ENCODE peak calls at places on chromosomes 1 and 21, in seven cellular contexts. X, N, Q, Y, C, F and G are unnamed samples.

GRCh38 chr1:156712626-156713025 is 7.2 kb upstream of the CRABP2 start:
- DNase-seq in N (peak), Q (no peak), X (no peak), C (no peak), F (no peak), Y (no peak), G (no peak)

GRCh38 chr1:46487818-46488218 is 1.8 kb upstream of the DMBX1 start:
- DNase-seq in F (peak), N (no peak), Y (no peak), Q (peak), C (peak), X (no peak), G (no peak)

GRCh38 chr1:204621391-204621790 is 64.1 kb downstream of the LRRN2 start:
- DNase-seq in N (no peak), Q (no peak), X (no peak), Y (no peak), F (no peak), C (no peak), G (no peak)

GRCh38 chr1:23446644-23447310 is 22.2 kb upstream of the TCEA3 start:
- DNase-seq in C (no peak), Q (no peak), F (no peak), N (peak), Y (no peak), X (no peak), G (no peak)

GRCh38 chr1:200258447-200259375 is 151.1 kb downstream of the ZNF281 start:
- DNase-seq in Q (no peak), F (no peak), X (no peak), Y (peak), N (no peak), C (peak), G (peak)

GRCh38 chr1:110893908-110894490 is 21.1 kb downstream of the CD53 start:
- DNase-seq in F (no peak), C (no peak), N (no peak), Y (no peak), Q (no peak), X (no peak), G (no peak)

GRCh38 chr1:98723574-98723973 is 62.1 kb downstream of the SNX7 start:
- DNase-seq in F (no peak), N (no peak), Q (no peak), C (no peak), X (no peak), Y (no peak), G (no peak)

GRCh38 chr1:24714859-24715520 is 30.3 kb upstream of the CLIC4 start:
- DNase-seq in N (no peak), Q (no peak), C (no peak), X (no peak), Y (peak), F (no peak), G (no peak)

GRCh38 chr1:228318823-228319241 is 87.8 kb downstream of the TRIM11 start:
- DNase-seq in X (no peak), N (no peak), F (no peak), Q (no peak), Y (no peak), C (no peak), G (no peak)

GRCh38 chr1:62052946-62053345 is 141.7 kb upstream of the L1TD1 start:
- DNase-seq in Y (no peak), Q (no peak), X (no peak), N (peak), F (no peak), C (no peak), G (no peak)

GRCh38 chr1:182615468-182616129 is 11.4 kb upstream of the RGS16 start:
- DNase-seq in Q (no peak), X (peak), C (peak), Y (no peak), F (no peak), N (no peak), G (peak)

GRCh38 chr1:27785763-27786162 is 12.7 kb downstream of the STX12 start:
- DNase-seq in N (peak), F (no peak), Q (no peak), C (peak), Y (peak), X (no peak), G (peak)

GRCh38 chr1:26469558-26469957 is 2.7 kb upstream of the HMGN2 start:
- DNase-seq in Y (no peak), F (no peak), N (no peak), Q (no peak), C (no peak), X (no peak), G (no peak)

GRCh38 chr1:36137226-36137625 is 12.1 kb downstream of the TRAPPC3 start:
- DNase-seq in Y (no peak), N (no peak), Q (no peak), C (no peak), F (no peak), X (no peak), G (no peak)

GRCh38 chr1:64396817-64397216 is 73.1 kb upstream of the CACHD1 start:
- DNase-seq in C (peak), X (no peak), Y (no peak), N (no peak), F (no peak), Q (peak), G (no peak)

GRCh38 chr1:18883636-18884418 is 18.5 kb downstream of the ALDH4A1 start:
- DNase-seq in X (peak), Y (peak), N (peak), Q (peak), F (peak), C (peak), G (peak)

GRCh38 chr1:57468661-57469523 is 45.0 kb upstream of the DAB1 start:
- DNase-seq in N (no peak), X (no peak), C (peak), F (no peak), Y (peak), Q (no peak), G (no peak)

GRCh38 chr1:205541161-205541886 is 36.9 kb downstream of the CDK18 start:
- DNase-seq in X (no peak), Q (no peak), F (peak), C (no peak), Y (no peak), N (no peak), G (no peak)

GRCh38 chr1:44714944-44715571 is 15.9 kb downstream of the RNU5D-1 start:
- DNase-seq in Q (peak), Y (peak), X (peak), N (peak), C (peak), F (peak), G (peak)

GRCh38 chr1:236762410-236762809 is 32.7 kb upstream of the MTR start:
- DNase-seq in N (no peak), Q (no peak), F (no peak), Y (no peak), C (no peak), X (no peak), G (no peak)

GRCh38 chr1:11388617-11389016 is 90.3 kb upstream of the DISP3 start:
- DNase-seq in F (no peak), Y (no peak), C (no peak), Q (peak), N (no peak), X (no peak), G (no peak)

GRCh38 chr1:79193211-79194079 is 186.9 kb upstream of the ADGRL4 start:
- DNase-seq in N (peak), F (peak), Y (peak), C (peak), X (peak), Q (peak), G (peak)

GRCh38 chr1:11746795-11747487 is 11.0 kb downstream of the AGTRAP start:
- DNase-seq in Q (no peak), F (no peak), Y (no peak), X (no peak), C (no peak), N (no peak), G (no peak)

GRCh38 chr1:12339861-12340557 is 110.2 kb downstream of the VPS13D start:
- DNase-seq in N (no peak), Y (no peak), X (no peak), Q (no peak), C (no peak), F (no peak), G (no peak)

GRCh38 chr1:205348559-205349477 is 7.9 kb downstream of the KLHDC8A start:
- DNase-seq in Q (no peak), Y (no peak), N (no peak), X (no peak), C (peak), F (no peak), G (no peak)

GRCh38 chr1:83901547-83902155 is 97.3 kb downstream of the TTLL7 start:
- DNase-seq in C (no peak), Q (no peak), F (no peak), X (no peak), Y (peak), N (no peak), G (peak)

GRCh38 chr21:34345091-34345871 is 18.5 kb upstream of the KCNE2 start:
- DNase-seq in F (no peak), Q (no peak), Y (peak), X (no peak), N (no peak), C (no peak), G (peak)

GRCh38 chr1:53066941-53067738 is 5.1 kb downstream of the PODN start:
- DNase-seq in X (no peak), Q (no peak), Y (no peak), N (no peak), F (no peak), C (no peak), G (no peak)

GRCh38 chr1:35533596-35533995 is 23.6 kb downstream of the KIAA0319L start:
- DNase-seq in N (no peak), Y (no peak), C (peak), Q (no peak), X (no peak), F (no peak), G (no peak)

GRCh38 chr1:57474097-57474750 is 50.4 kb upstream of the DAB1 start:
- DNase-seq in Y (peak), Q (no peak), F (no peak), X (no peak), N (no peak), C (no peak), G (peak)

GRCh38 chr1:81044708-81045107 is 756.0 kb upstream of the ADGRL2 start:
- DNase-seq in Y (peak), C (peak), N (no peak), F (no peak), X (no peak), Q (no peak), G (no peak)

GRCh38 chr1:37387854-37388253 is 86.5 kb upstream of the ZC3H12A start:
- DNase-seq in C (no peak), X (no peak), F (no peak), Y (no peak), Q (no peak), N (no peak), G (no peak)

GRCh38 chr1:4072754-4073153 is 172.7 kb upstream of the C1orf174 start:
- DNase-seq in X (no peak), C (no peak), F (no peak), Q (no peak), N (no peak), Y (no peak), G (no peak)

GRCh38 chr1:62438163-62438562 is 1.3 kb downstream of the USP1 start:
- DNase-seq in N (no peak), C (peak), Y (no peak), Q (no peak), F (no peak), X (no peak), G (peak)

GRCh38 chr1:55213885-55214213 is 1.3 kb downstream of the USP24 start:
- DNase-seq in Y (no peak), X (no peak), C (no peak), N (no peak), F (peak), Q (peak), G (no peak)

GRCh38 chr1:236206548-236206947 is 64.2 kb downstream of the GPR137B start:
- DNase-seq in Q (peak), F (peak), N (no peak), X (peak), C (peak), Y (no peak), G (no peak)

GRCh38 chr1:225996946-225997545 is 2.1 kb downstream of the SDE2 start:
- DNase-seq in Y (peak), N (no peak), X (no peak), Q (no peak), F (no peak), C (no peak), G (peak)

GRCh38 chr1:177315270-177315669 is 144.5 kb downstream of the BRINP2 start:
- DNase-seq in Y (no peak), N (no peak), Q (no peak), X (no peak), C (no peak), F (no peak), G (no peak)

DNA sequence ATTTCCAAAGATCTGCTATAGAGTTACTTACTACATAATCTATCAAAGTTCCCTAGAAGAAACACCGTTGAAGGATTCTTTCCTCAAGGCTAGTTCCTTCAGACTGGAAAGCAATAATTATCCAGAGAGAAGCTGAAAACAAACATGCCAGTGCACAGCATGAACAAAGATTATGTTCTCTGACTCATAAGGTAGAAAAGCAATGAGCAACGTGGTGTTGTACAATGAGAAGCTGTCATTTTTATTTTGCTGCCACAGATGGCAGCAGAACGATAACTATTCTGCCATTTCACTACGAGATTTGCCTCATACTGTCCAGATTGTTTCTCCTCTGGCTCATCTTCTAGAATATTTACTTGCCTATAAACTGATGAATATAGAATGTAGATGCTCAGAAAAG is 10.7 kb downstream of the EXTL2 start:
- DNase-seq in F (no peak), X (no peak), C (no peak), Q (no peak), N (peak), Y (peak), G (peak)
- H3K27ac ChIP-seq in F (no peak), X (no peak), C (no peak), Q (no peak), N (no peak), Y (no peak), G (no peak)

GRCh38 chr1:197144570-197145325 is 1.7 kb downstream of the ASPM start:
- DNase-seq in X (no peak), N (no peak), C (peak), F (no peak), Q (no peak), Y (peak), G (peak)

GRCh38 chr1:197139169-197139568 is 7.3 kb downstream of the ASPM start:
- DNase-seq in N (no peak), F (no peak), C (no peak), Q (no peak), X (no peak), Y (no peak), G (no peak)

GRCh38 chr1:197141556-197141955 is 4.9 kb downstream of the ASPM start:
- DNase-seq in Y (no peak), C (no peak), Q (no peak), X (no peak), F (no peak), N (no peak), G (no peak)

GRCh38 chr1:197137322-197137721 is 9.1 kb downstream of the ASPM start:
- DNase-seq in C (no peak), X (no peak), Q (no peak), N (no peak), F (no peak), Y (no peak), G (no peak)

DNA sequence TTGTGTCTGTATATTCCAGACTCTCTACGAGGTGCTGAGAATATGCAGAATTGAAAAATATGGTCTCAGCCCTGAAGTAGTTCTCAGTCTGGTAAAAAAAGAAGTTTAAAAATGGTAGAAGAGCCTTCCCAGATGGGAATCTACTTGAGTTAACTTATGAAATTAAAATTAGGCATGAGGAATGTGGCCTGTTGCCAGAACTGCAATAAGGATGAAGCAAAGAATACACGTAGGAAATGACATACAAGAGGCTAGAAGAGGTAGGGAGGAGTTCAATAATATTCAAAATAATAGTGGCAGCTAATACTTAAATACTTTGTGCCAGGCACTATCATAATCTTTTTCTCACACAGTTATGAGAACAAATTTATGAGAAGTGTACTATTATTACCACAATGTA is 6.3 kb downstream of the ASPM start:
- DNase-seq in N (no peak), Q (no peak), C (no peak), Y (peak), F (no peak), X (no peak), G (peak)
- H2BK5ac ChIP-seq in N (no peak), Q (no peak), C (no peak), Y (peak), F (no peak), X (no peak), G (no peak)

GRCh38 chr1:207145401-207146058 is 41.5 kb downstream of the C4BPA start:
- DNase-seq in Y (no peak), X (no peak), F (no peak), N (no peak), C (no peak), Q (no peak), G (no peak)
- H3K27ac ChIP-seq in Y (no peak), X (no peak), F (no peak), N (no peak), C (no peak), Q (no peak), G (no peak)

GRCh38 chr1:1118011-1118892 is 2.4 kb upstream of the C1orf159 start:
- DNase-seq in C (no peak), F (no peak), Y (no peak), X (no peak), Q (no peak), N (no peak), G (no peak)
- H2BK5ac ChIP-seq in C (no peak), F (no peak), Y (no peak), X (no peak), Q (no peak), N (no peak), G (no peak)

GRCh38 chr1:112808861-112809684 is 93.9 kb upstream of the PPM1J start:
- DNase-seq in N (peak), Q (peak), C (peak), Y (peak), X (peak), F (peak), G (peak)
- H3K27ac ChIP-seq in N (peak), Q (peak), C (peak), Y (no peak), X (no peak), F (peak), G (no peak)

GRCh38 chr1:212097360-212097759 is 61.8 kb downstream of the DTL start:
- DNase-seq in C (no peak), Q (no peak), X (no peak), F (no peak), N (no peak), Y (no peak), G (no peak)
- H2BK5ac ChIP-seq in C (no peak), Q (no peak), X (no peak), F (no peak), N (no peak), Y (no peak), G (no peak)

GRCh38 chr1:150272379-150272840 is at the start of gene C1orf54:
- DNase-seq in N (no peak), Y (peak), F (peak), Q (peak), C (peak), X (peak), G (peak)
- H3K27ac ChIP-seq in N (no peak), Y (peak), F (peak), Q (no peak), C (no peak), X (peak), G (no peak)